ENCODE peak calls at places on chromosomes 2 and 18, in six cellular contexts. M is cardiac muscle cell, Q is heart left ventricle, L is HL-60, A is GM23338, U is spleen. E is an unnamed sample.

GRCh38 chr2:178157574-178157973 is 36.7 kb upstream of the OSBPL6 start:
- DNase-seq in A (no peak), Q (no peak), U (no peak), M (no peak), L (no peak), E (peak; percentile 68)

GRCh38 chr2:145751634-145752033 is 1231.7 kb upstream of the ZEB2 start:
- DNase-seq in Q (no peak), M (peak; percentile 74), A (peak; percentile 17), U (no peak), L (peak; percentile 28), E (peak; percentile 44)

GRCh38 chr2:240149943-240150784 is 9.7 kb upstream of the OTOS start:
- DNase-seq in M (peak; percentile 44), U (no peak), A (peak; percentile 83), Q (no peak), L (no peak), E (peak; percentile 48)

GRCh38 chr2:117068371-117068770 is 746.1 kb upstream of the DDX18 start:
- DNase-seq in M (no peak), Q (no peak), A (no peak), U (no peak), L (no peak), E (no peak)

GRCh38 chr2:85933753-85934594 is 45.2 kb upstream of the ST3GAL5 start:
- DNase-seq in Q (no peak), L (no peak), U (no peak), M (peak; percentile 91), A (no peak), E (peak; percentile 79)

GRCh38 chr2:80281083-80281482 is 23.5 kb downstream of the LRRTM1 start:
- DNase-seq in Q (no peak), U (no peak), A (no peak), M (no peak), L (no peak), E (no peak)

GRCh38 chr2:209773377-209773776 is 1.7 kb downstream of the UNC80 start:
- DNase-seq in A (peak; percentile 43), M (no peak), Q (no peak), U (no peak), L (no peak), E (no peak)

GRCh38 chr2:176147215-176147789 is 4.0 kb upstream of the HOXD4 start:
- DNase-seq in Q (no peak), A (no peak), L (no peak), M (no peak), U (peak; percentile 41), E (no peak)

GRCh38 chr2:158746488-158746887 is 48.6 kb upstream of the DAPL1 start:
- DNase-seq in U (no peak), Q (no peak), M (no peak), A (no peak), L (no peak), E (no peak)

GRCh38 chr2:152353364-152353763 is 18.4 kb downstream of the FMNL2 start:
- DNase-seq in A (no peak), Q (no peak), U (no peak), M (no peak), L (no peak), E (no peak)

GRCh38 chr2:238102865-238103264 is 2.7 kb downstream of the ESPNL start:
- DNase-seq in Q (no peak), M (no peak), L (no peak), U (no peak), A (no peak), E (no peak)

GRCh38 chr18:5424903-5425302 is 118.9 kb downstream of the EPB41L3 start:
- DNase-seq in Q (no peak), A (peak; percentile 71), M (peak; percentile 61), L (peak; percentile 8), U (no peak), E (peak; percentile 17)

GRCh38 chr2:10124538-10125045 is 2.1 kb downstream of the RRM2 start:
- DNase-seq in Q (no peak), U (peak; percentile 13), M (peak; percentile 85), L (no peak), A (peak; percentile 78), E (peak; percentile 78)
- H3K4me3 ChIP-seq in Q (peak overlapping the region; percentile 79), U (no peak overlapping the region), M (no peak overlapping the region), L (peak overlapping the region; percentile 63), A (peak overlapping the region; percentile 70), E (peak overlapping the region; percentile 2)

DNA sequence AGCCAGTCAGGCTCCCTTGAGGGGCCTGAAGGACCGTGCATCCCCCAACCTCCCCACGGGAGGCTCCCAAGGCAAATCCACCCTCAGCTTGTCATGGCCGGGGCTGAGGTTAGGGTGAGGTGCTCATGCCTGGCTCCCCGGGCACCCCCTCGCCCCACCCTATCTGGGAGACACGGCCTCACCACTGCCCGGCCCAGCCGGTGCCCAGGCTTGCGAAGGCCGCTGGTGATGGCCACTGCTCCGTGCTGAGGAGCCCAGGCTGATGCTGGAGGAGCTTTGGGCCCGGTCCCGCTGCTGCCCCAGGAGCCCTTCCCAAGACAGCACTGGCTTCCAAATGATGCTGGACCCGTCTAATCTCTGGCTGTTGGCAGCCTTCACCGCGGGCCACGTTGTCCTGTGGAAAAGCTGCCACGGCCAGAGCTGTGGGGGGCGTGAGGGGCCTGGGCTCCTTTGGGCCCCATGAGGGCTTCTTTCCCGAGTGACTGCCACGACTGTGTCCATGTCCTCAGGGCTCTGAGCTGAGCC is 135.7 kb upstream of the CTDP1 start:
- DNase-seq in M (no peak), L (no peak), U (peak; percentile 62), Q (no peak), A (no peak), E (no peak)
- TF ChIP-seq CTCF in M (no peak), L (no peak), U (no peak), Q (no peak), A (no peak), E (no peak)

GRCh38 chr2:201151127-201152074 is 31.5 kb upstream of the CASP10 start:
- DNase-seq in A (no peak), Q (no peak), M (peak; percentile 79), U (no peak), L (peak; percentile 64), E (peak; percentile 93)
- H3K4me3 ChIP-seq in A (no peak overlapping the region), Q (peak overlapping the region; percentile 13), M (no peak overlapping the region), U (no peak overlapping the region), L (no peak overlapping the region), E (no peak overlapping the region)

GRCh38 chr2:108182489-108182888 is 57.3 kb upstream of the SULT1C3 start:
- DNase-seq in A (peak; percentile 91), U (no peak), M (peak; percentile 6), L (no peak), Q (no peak), E (peak; percentile 57)
- TF ChIP-seq CTCF in A (peak; percentile 82), U (no peak), M (peak; percentile 11), L (no peak), Q (no peak), E (peak; percentile 34)

DNA sequence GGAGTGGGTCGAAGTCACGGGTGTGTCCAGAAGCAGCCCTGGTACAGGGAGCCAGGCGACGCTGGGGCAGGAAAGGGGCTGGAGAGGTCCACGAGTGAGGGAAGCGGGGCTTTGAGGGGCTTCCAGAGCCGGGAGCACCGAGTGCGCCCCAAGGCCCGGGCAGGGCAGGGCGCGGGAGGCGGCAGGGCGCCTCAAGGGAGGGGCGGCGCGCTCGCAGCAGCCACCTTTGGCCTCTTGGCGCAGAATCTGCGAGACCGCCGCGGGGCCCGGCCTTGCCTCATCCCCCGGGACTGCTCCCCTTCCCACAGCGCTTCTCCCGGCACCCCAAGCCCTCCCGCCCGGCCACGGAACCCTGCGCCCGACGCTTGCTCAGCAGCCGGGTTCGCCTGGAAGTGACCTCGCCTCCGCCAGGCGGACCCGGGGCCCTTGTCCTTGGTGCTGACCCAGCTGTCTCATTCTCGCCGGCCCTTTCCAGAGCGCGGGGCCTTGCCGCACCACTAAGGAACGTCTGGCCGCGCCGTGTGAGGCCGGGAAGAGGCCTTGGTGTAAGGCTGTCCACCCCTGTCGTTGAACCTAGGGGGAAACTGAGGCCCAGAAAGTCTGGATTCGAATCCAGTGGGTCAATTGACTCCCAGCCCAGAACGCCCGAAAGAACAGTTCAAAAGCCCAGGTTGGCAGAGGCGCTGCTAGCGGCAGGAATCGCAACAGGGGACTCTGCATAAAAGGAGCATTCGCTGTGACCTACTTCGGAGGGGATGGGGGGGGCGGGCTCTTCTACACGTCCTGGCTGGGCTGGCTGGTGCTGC is 584 bp upstream of the DNER start:
- DNase-seq in Q (peak; percentile 42), A (peak; percentile 92), U (peak; percentile 78), L (no peak), M (peak; percentile 78), E (peak; percentile 71)
- H3K4me3 ChIP-seq in Q (peak overlapping the region; percentile 54), A (peak overlapping the region; percentile 71), U (peak overlapping the region; percentile 47), L (peak overlapping the region; percentile 33), M (peak overlapping the region; percentile 24), E (peak overlapping the region; percentile 26)

E was measured in epithelial cell of esophagus.